ENCODE peak calls at places on chromosome 19, in six cellular contexts. R is cardiac muscle cell, E is Daoy, J is HTR-8/SVneo, F is psoas muscle, A is NCI-H146. U is an unnamed sample.

GRCh38 chr19:14073925-14074838 is 1.6 kb downstream of the MISP3 start:
- DNase-seq in F (no peak), A (peak; percentile 58), R (no peak), E (peak; percentile 26), J (peak; percentile 45), U (no peak)

GRCh38 chr19:37855098-37855497 is 51.3 kb downstream of the WDR87 start:
- DNase-seq in J (peak; percentile 42), F (no peak), E (no peak), R (peak; percentile 41), A (peak; percentile 27), U (no peak)

GRCh38 chr19:36009633-36010379 is 1.2 kb upstream of the SYNE4 start:
- DNase-seq in A (peak; percentile 41), E (no peak), F (no peak), R (no peak), J (no peak), U (no peak)

GRCh38 chr19:54969647-54970046 is 3.5 kb downstream of the NLRP2 start:
- DNase-seq in F (no peak), E (no peak), R (no peak), A (no peak), J (no peak), U (no peak)

GRCh38 chr19:17351815-17352435 is 14.6 kb downstream of the GTPBP3 start:
- DNase-seq in A (no peak), F (no peak), E (no peak), J (no peak), R (no peak), U (no peak)

GRCh38 chr19:13835791-13836723 is 40.8 kb downstream of the ZSWIM4 start:
- DNase-seq in J (no peak), R (no peak), F (peak; percentile 81), A (no peak), E (peak; percentile 39), U (peak; percentile 48)

GRCh38 chr19:5281588-5281987 is 59.0 kb downstream of the PTPRS start:
- DNase-seq in J (no peak), A (no peak), F (peak; percentile 93), R (peak; percentile 57), E (no peak), U (peak; percentile 50)

GRCh38 chr19:7904074-7905020 is 670 bp downstream of the MAP2K7 start:
- DNase-seq in R (no peak), A (no peak), J (no peak), E (peak; percentile 38), F (peak; percentile 83), U (peak; percentile 57)

U was measured in lung.